ENCODE peak calls at places on chromosomes 3 and 15, in ten cellular contexts. One of them, this sample, is unnamed.

GRCh38 chr15:87860743-87861142 is 395.8 kb downstream of the NTRK3 start:
- DNase-seq in activated CD4-positive, alpha-beta T cell treated with anti-CD3 and anti-CD28 coated beads for 24 hours: no peak
- DNase-seq in activated CD8-positive, alpha-beta T cell treated with anti-CD3 and anti-CD28 coated beads for 36 hours: no peak
- DNase-seq in amniotic stem cell: no peak
- DNase-seq in CD8-positive, alpha-beta T cell: no peak
- DNase-seq in ovary: no peak
- DNase-seq in dorsolateral prefrontal cortex: no peak
- DNase-seq in AG20443: no peak
- DNase-seq in fibroblast of the aortic adventitia: no peak
- DNase-seq in activated T-helper 1 cell treated with anti-CD3 and anti-CD28 coated beads, Interleukin-12 subunit alpha, Interleukin-12 subunit beta, Interleukin-2, Interleukin-4 antibody, amounts not matched to agents 30 ng/mL and 10 ng/mL and 1 ng/mL, durations not matched to agents 14 hours and 24 hours and 36 hours: no peak
- DNase-seq in this sample: no peak

GRCh38 chr3:195925746-195926145 is 17.4 kb upstream of the TNK2 start:
- DNase-seq in activated CD4-positive, alpha-beta T cell treated with anti-CD3 and anti-CD28 coated beads for 24 hours: no peak
- DNase-seq in activated CD8-positive, alpha-beta T cell treated with anti-CD3 and anti-CD28 coated beads for 36 hours: no peak
- DNase-seq in amniotic stem cell: no peak
- DNase-seq in CD8-positive, alpha-beta T cell: no peak
- DNase-seq in ovary: no peak
- DNase-seq in dorsolateral prefrontal cortex: no peak
- DNase-seq in AG20443: no peak
- DNase-seq in fibroblast of the aortic adventitia: no peak
- DNase-seq in activated T-helper 1 cell treated with anti-CD3 and anti-CD28 coated beads, Interleukin-12 subunit alpha, Interleukin-12 subunit beta, Interleukin-2, Interleukin-4 antibody, amounts not matched to agents 30 ng/mL and 10 ng/mL and 1 ng/mL, durations not matched to agents 14 hours and 24 hours and 36 hours: no peak
- DNase-seq in this sample: no peak

GRCh38 chr3:122743581-122744120 is 50.0 kb downstream of the HSPBAP1 start:
- DNase-seq in activated CD4-positive, alpha-beta T cell treated with anti-CD3 and anti-CD28 coated beads for 24 hours: no peak
- DNase-seq in activated CD8-positive, alpha-beta T cell treated with anti-CD3 and anti-CD28 coated beads for 36 hours: no peak
- DNase-seq in amniotic stem cell: no peak
- DNase-seq in CD8-positive, alpha-beta T cell: no peak
- DNase-seq in ovary: no peak
- DNase-seq in dorsolateral prefrontal cortex: no peak
- DNase-seq in AG20443: no peak
- DNase-seq in fibroblast of the aortic adventitia: no peak
- DNase-seq in activated T-helper 1 cell treated with anti-CD3 and anti-CD28 coated beads, Interleukin-12 subunit alpha, Interleukin-12 subunit beta, Interleukin-2, Interleukin-4 antibody, amounts not matched to agents 30 ng/mL and 10 ng/mL and 1 ng/mL, durations not matched to agents 14 hours and 24 hours and 36 hours: no peak
- DNase-seq in this sample: no peak

GRCh38 chr3:189664311-189664710 is 33.1 kb downstream of the TP63 start:
- DNase-seq in activated CD4-positive, alpha-beta T cell treated with anti-CD3 and anti-CD28 coated beads for 24 hours: no peak
- DNase-seq in activated CD8-positive, alpha-beta T cell treated with anti-CD3 and anti-CD28 coated beads for 36 hours: no peak
- DNase-seq in amniotic stem cell: peak; percentile 83
- DNase-seq in CD8-positive, alpha-beta T cell: no peak
- DNase-seq in ovary: no peak
- DNase-seq in dorsolateral prefrontal cortex: no peak
- DNase-seq in AG20443: peak; percentile 85
- DNase-seq in fibroblast of the aortic adventitia: peak; percentile 97
- DNase-seq in activated T-helper 1 cell treated with anti-CD3 and anti-CD28 coated beads, Interleukin-12 subunit alpha, Interleukin-12 subunit beta, Interleukin-2, Interleukin-4 antibody, amounts not matched to agents 30 ng/mL and 10 ng/mL and 1 ng/mL, durations not matched to agents 14 hours and 24 hours and 36 hours: no peak
- DNase-seq in this sample: no peak

GRCh38 chr3:187101184-187102072 is 37.9 kb downstream of the RPL39L start:
- DNase-seq in activated CD4-positive, alpha-beta T cell treated with anti-CD3 and anti-CD28 coated beads for 24 hours: peak; percentile 30
- DNase-seq in activated CD8-positive, alpha-beta T cell treated with anti-CD3 and anti-CD28 coated beads for 36 hours: peak; percentile 66
- DNase-seq in amniotic stem cell: no peak
- DNase-seq in CD8-positive, alpha-beta T cell: peak; percentile 67
- DNase-seq in ovary: peak; percentile 49
- DNase-seq in dorsolateral prefrontal cortex: no peak
- DNase-seq in AG20443: peak; percentile 59
- DNase-seq in fibroblast of the aortic adventitia: peak; percentile 91
- DNase-seq in activated T-helper 1 cell treated with anti-CD3 and anti-CD28 coated beads, Interleukin-12 subunit alpha, Interleukin-12 subunit beta, Interleukin-2, Interleukin-4 antibody, amounts not matched to agents 30 ng/mL and 10 ng/mL and 1 ng/mL, durations not matched to agents 14 hours and 24 hours and 36 hours: peak; percentile 38
- DNase-seq in this sample: no peak

GRCh38 chr3:125418306-125418705 is 43.2 kb upstream of the ZNF148 start:
- DNase-seq in activated CD4-positive, alpha-beta T cell treated with anti-CD3 and anti-CD28 coated beads for 24 hours: no peak
- DNase-seq in activated CD8-positive, alpha-beta T cell treated with anti-CD3 and anti-CD28 coated beads for 36 hours: no peak
- DNase-seq in amniotic stem cell: no peak
- DNase-seq in CD8-positive, alpha-beta T cell: no peak
- DNase-seq in ovary: no peak
- DNase-seq in dorsolateral prefrontal cortex: no peak
- DNase-seq in AG20443: no peak
- DNase-seq in fibroblast of the aortic adventitia: no peak
- DNase-seq in activated T-helper 1 cell treated with anti-CD3 and anti-CD28 coated beads, Interleukin-12 subunit alpha, Interleukin-12 subunit beta, Interleukin-2, Interleukin-4 antibody, amounts not matched to agents 30 ng/mL and 10 ng/mL and 1 ng/mL, durations not matched to agents 14 hours and 24 hours and 36 hours: no peak
- DNase-seq in this sample: no peak

GRCh38 chr15:49604625-49605409 is 15.8 kb downstream of the FAM227B start:
- DNase-seq in activated CD4-positive, alpha-beta T cell treated with anti-CD3 and anti-CD28 coated beads for 24 hours: no peak
- DNase-seq in activated CD8-positive, alpha-beta T cell treated with anti-CD3 and anti-CD28 coated beads for 36 hours: no peak
- DNase-seq in amniotic stem cell: no peak
- DNase-seq in CD8-positive, alpha-beta T cell: no peak
- DNase-seq in ovary: no peak
- DNase-seq in dorsolateral prefrontal cortex: no peak
- DNase-seq in AG20443: no peak
- DNase-seq in fibroblast of the aortic adventitia: no peak
- DNase-seq in activated T-helper 1 cell treated with anti-CD3 and anti-CD28 coated beads, Interleukin-12 subunit alpha, Interleukin-12 subunit beta, Interleukin-2, Interleukin-4 antibody, amounts not matched to agents 30 ng/mL and 10 ng/mL and 1 ng/mL, durations not matched to agents 14 hours and 24 hours and 36 hours: no peak
- DNase-seq in this sample: no peak

GRCh38 chr15:76162050-76162425 is 102.3 kb downstream of the TMEM266 start:
- DNase-seq in activated CD4-positive, alpha-beta T cell treated with anti-CD3 and anti-CD28 coated beads for 24 hours: no peak
- DNase-seq in activated CD8-positive, alpha-beta T cell treated with anti-CD3 and anti-CD28 coated beads for 36 hours: no peak
- DNase-seq in amniotic stem cell: no peak
- DNase-seq in CD8-positive, alpha-beta T cell: no peak
- DNase-seq in ovary: peak; percentile 20
- DNase-seq in dorsolateral prefrontal cortex: no peak
- DNase-seq in AG20443: no peak
- DNase-seq in fibroblast of the aortic adventitia: no peak
- DNase-seq in activated T-helper 1 cell treated with anti-CD3 and anti-CD28 coated beads, Interleukin-12 subunit alpha, Interleukin-12 subunit beta, Interleukin-2, Interleukin-4 antibody, amounts not matched to agents 30 ng/mL and 10 ng/mL and 1 ng/mL, durations not matched to agents 14 hours and 24 hours and 36 hours: no peak
- DNase-seq in this sample: no peak

GRCh38 chr3:78277793-78278192 is 1237.9 kb downstream of the ROBO2 start:
- DNase-seq in activated CD4-positive, alpha-beta T cell treated with anti-CD3 and anti-CD28 coated beads for 24 hours: no peak
- DNase-seq in activated CD8-positive, alpha-beta T cell treated with anti-CD3 and anti-CD28 coated beads for 36 hours: no peak
- DNase-seq in amniotic stem cell: no peak
- DNase-seq in CD8-positive, alpha-beta T cell: no peak
- DNase-seq in ovary: no peak
- DNase-seq in dorsolateral prefrontal cortex: no peak
- DNase-seq in AG20443: no peak
- DNase-seq in fibroblast of the aortic adventitia: no peak
- DNase-seq in activated T-helper 1 cell treated with anti-CD3 and anti-CD28 coated beads, Interleukin-12 subunit alpha, Interleukin-12 subunit beta, Interleukin-2, Interleukin-4 antibody, amounts not matched to agents 30 ng/mL and 10 ng/mL and 1 ng/mL, durations not matched to agents 14 hours and 24 hours and 36 hours: no peak
- DNase-seq in this sample: no peak

GRCh38 chr3:161295325-161295724 is 74.2 kb downstream of the NMD3 start:
- DNase-seq in activated CD4-positive, alpha-beta T cell treated with anti-CD3 and anti-CD28 coated beads for 24 hours: no peak
- DNase-seq in activated CD8-positive, alpha-beta T cell treated with anti-CD3 and anti-CD28 coated beads for 36 hours: no peak
- DNase-seq in amniotic stem cell: no peak
- DNase-seq in CD8-positive, alpha-beta T cell: no peak
- DNase-seq in ovary: no peak
- DNase-seq in dorsolateral prefrontal cortex: no peak
- DNase-seq in AG20443: no peak
- DNase-seq in fibroblast of the aortic adventitia: no peak
- DNase-seq in activated T-helper 1 cell treated with anti-CD3 and anti-CD28 coated beads, Interleukin-12 subunit alpha, Interleukin-12 subunit beta, Interleukin-2, Interleukin-4 antibody, amounts not matched to agents 30 ng/mL and 10 ng/mL and 1 ng/mL, durations not matched to agents 14 hours and 24 hours and 36 hours: no peak
- DNase-seq in this sample: no peak

GRCh38 chr3:197002701-197003454 is 26.7 kb downstream of the MELTF start:
- DNase-seq in activated CD4-positive, alpha-beta T cell treated with anti-CD3 and anti-CD28 coated beads for 24 hours: peak; percentile 83
- DNase-seq in activated CD8-positive, alpha-beta T cell treated with anti-CD3 and anti-CD28 coated beads for 36 hours: peak; percentile 82
- DNase-seq in amniotic stem cell: peak; percentile 53
- DNase-seq in CD8-positive, alpha-beta T cell: peak; percentile 72
- DNase-seq in ovary: peak; percentile 76
- DNase-seq in dorsolateral prefrontal cortex: peak; percentile 83
- DNase-seq in AG20443: peak; percentile 96
- DNase-seq in fibroblast of the aortic adventitia: peak; percentile 43
- DNase-seq in activated T-helper 1 cell treated with anti-CD3 and anti-CD28 coated beads, Interleukin-12 subunit alpha, Interleukin-12 subunit beta, Interleukin-2, Interleukin-4 antibody, amounts not matched to agents 30 ng/mL and 10 ng/mL and 1 ng/mL, durations not matched to agents 14 hours and 24 hours and 36 hours: peak; percentile 77
- DNase-seq in this sample: no peak

GRCh38 chr15:52136471-52136993 is 24.0 kb upstream of the BCL2L10 start:
- DNase-seq in activated CD4-positive, alpha-beta T cell treated with anti-CD3 and anti-CD28 coated beads for 24 hours: no peak
- DNase-seq in activated CD8-positive, alpha-beta T cell treated with anti-CD3 and anti-CD28 coated beads for 36 hours: no peak
- DNase-seq in amniotic stem cell: no peak
- DNase-seq in CD8-positive, alpha-beta T cell: no peak
- DNase-seq in ovary: no peak
- DNase-seq in dorsolateral prefrontal cortex: no peak
- DNase-seq in AG20443: no peak
- DNase-seq in fibroblast of the aortic adventitia: peak; percentile 72
- DNase-seq in activated T-helper 1 cell treated with anti-CD3 and anti-CD28 coated beads, Interleukin-12 subunit alpha, Interleukin-12 subunit beta, Interleukin-2, Interleukin-4 antibody, amounts not matched to agents 30 ng/mL and 10 ng/mL and 1 ng/mL, durations not matched to agents 14 hours and 24 hours and 36 hours: no peak
- DNase-seq in this sample: no peak

GRCh38 chr15:60184579-60184978 is 180.5 kb downstream of the FOXB1 start:
- DNase-seq in activated CD4-positive, alpha-beta T cell treated with anti-CD3 and anti-CD28 coated beads for 24 hours: no peak
- DNase-seq in activated CD8-positive, alpha-beta T cell treated with anti-CD3 and anti-CD28 coated beads for 36 hours: no peak
- DNase-seq in amniotic stem cell: no peak
- DNase-seq in CD8-positive, alpha-beta T cell: no peak
- DNase-seq in ovary: no peak
- DNase-seq in dorsolateral prefrontal cortex: no peak
- DNase-seq in AG20443: no peak
- DNase-seq in fibroblast of the aortic adventitia: no peak
- DNase-seq in activated T-helper 1 cell treated with anti-CD3 and anti-CD28 coated beads, Interleukin-12 subunit alpha, Interleukin-12 subunit beta, Interleukin-2, Interleukin-4 antibody, amounts not matched to agents 30 ng/mL and 10 ng/mL and 1 ng/mL, durations not matched to agents 14 hours and 24 hours and 36 hours: no peak
- DNase-seq in this sample: no peak

GRCh38 chr3:43043071-43043766 is 62.7 kb downstream of the POMGNT2 start:
- DNase-seq in activated CD4-positive, alpha-beta T cell treated with anti-CD3 and anti-CD28 coated beads for 24 hours: no peak
- DNase-seq in activated CD8-positive, alpha-beta T cell treated with anti-CD3 and anti-CD28 coated beads for 36 hours: no peak
- DNase-seq in amniotic stem cell: no peak
- DNase-seq in CD8-positive, alpha-beta T cell: no peak
- DNase-seq in ovary: no peak
- DNase-seq in dorsolateral prefrontal cortex: no peak
- DNase-seq in AG20443: no peak
- DNase-seq in fibroblast of the aortic adventitia: peak; percentile 70
- DNase-seq in activated T-helper 1 cell treated with anti-CD3 and anti-CD28 coated beads, Interleukin-12 subunit alpha, Interleukin-12 subunit beta, Interleukin-2, Interleukin-4 antibody, amounts not matched to agents 30 ng/mL and 10 ng/mL and 1 ng/mL, durations not matched to agents 14 hours and 24 hours and 36 hours: no peak
- DNase-seq in this sample: no peak

GRCh38 chr3:58603606-58604005 is 26.4 kb upstream of the FAM107A start:
- DNase-seq in activated CD4-positive, alpha-beta T cell treated with anti-CD3 and anti-CD28 coated beads for 24 hours: no peak
- DNase-seq in activated CD8-positive, alpha-beta T cell treated with anti-CD3 and anti-CD28 coated beads for 36 hours: no peak
- DNase-seq in amniotic stem cell: no peak
- DNase-seq in CD8-positive, alpha-beta T cell: no peak
- DNase-seq in ovary: no peak
- DNase-seq in dorsolateral prefrontal cortex: no peak
- DNase-seq in AG20443: no peak
- DNase-seq in fibroblast of the aortic adventitia: no peak
- DNase-seq in activated T-helper 1 cell treated with anti-CD3 and anti-CD28 coated beads, Interleukin-12 subunit alpha, Interleukin-12 subunit beta, Interleukin-2, Interleukin-4 antibody, amounts not matched to agents 30 ng/mL and 10 ng/mL and 1 ng/mL, durations not matched to agents 14 hours and 24 hours and 36 hours: no peak
- DNase-seq in this sample: no peak

GRCh38 chr3:4826237-4827100 is 152.8 kb upstream of the BHLHE40 start:
- DNase-seq in activated CD4-positive, alpha-beta T cell treated with anti-CD3 and anti-CD28 coated beads for 24 hours: no peak
- DNase-seq in activated CD8-positive, alpha-beta T cell treated with anti-CD3 and anti-CD28 coated beads for 36 hours: no peak
- DNase-seq in amniotic stem cell: no peak
- DNase-seq in CD8-positive, alpha-beta T cell: no peak
- DNase-seq in ovary: no peak
- DNase-seq in dorsolateral prefrontal cortex: peak; percentile 73
- DNase-seq in AG20443: peak; percentile 78
- DNase-seq in fibroblast of the aortic adventitia: peak; percentile 77
- DNase-seq in activated T-helper 1 cell treated with anti-CD3 and anti-CD28 coated beads, Interleukin-12 subunit alpha, Interleukin-12 subunit beta, Interleukin-2, Interleukin-4 antibody, amounts not matched to agents 30 ng/mL and 10 ng/mL and 1 ng/mL, durations not matched to agents 14 hours and 24 hours and 36 hours: no peak
- DNase-seq in this sample: no peak

GRCh38 chr15:63458794-63459395 is 45.5 kb upstream of the USP3 start:
- DNase-seq in activated CD4-positive, alpha-beta T cell treated with anti-CD3 and anti-CD28 coated beads for 24 hours: no peak
- DNase-seq in activated CD8-positive, alpha-beta T cell treated with anti-CD3 and anti-CD28 coated beads for 36 hours: no peak
- DNase-seq in amniotic stem cell: no peak
- DNase-seq in CD8-positive, alpha-beta T cell: no peak
- DNase-seq in ovary: no peak
- DNase-seq in dorsolateral prefrontal cortex: no peak
- DNase-seq in AG20443: no peak
- DNase-seq in fibroblast of the aortic adventitia: no peak
- DNase-seq in activated T-helper 1 cell treated with anti-CD3 and anti-CD28 coated beads, Interleukin-12 subunit alpha, Interleukin-12 subunit beta, Interleukin-2, Interleukin-4 antibody, amounts not matched to agents 30 ng/mL and 10 ng/mL and 1 ng/mL, durations not matched to agents 14 hours and 24 hours and 36 hours: no peak
- DNase-seq in this sample: no peak

GRCh38 chr3:197908957-197909701 is 40.9 kb upstream of the RPL35A start:
- DNase-seq in activated CD4-positive, alpha-beta T cell treated with anti-CD3 and anti-CD28 coated beads for 24 hours: no peak
- DNase-seq in activated CD8-positive, alpha-beta T cell treated with anti-CD3 and anti-CD28 coated beads for 36 hours: no peak
- DNase-seq in amniotic stem cell: no peak
- DNase-seq in CD8-positive, alpha-beta T cell: no peak
- DNase-seq in ovary: no peak
- DNase-seq in dorsolateral prefrontal cortex: no peak
- DNase-seq in AG20443: no peak
- DNase-seq in fibroblast of the aortic adventitia: peak; percentile 26
- DNase-seq in activated T-helper 1 cell treated with anti-CD3 and anti-CD28 coated beads, Interleukin-12 subunit alpha, Interleukin-12 subunit beta, Interleukin-2, Interleukin-4 antibody, amounts not matched to agents 30 ng/mL and 10 ng/mL and 1 ng/mL, durations not matched to agents 14 hours and 24 hours and 36 hours: no peak
- DNase-seq in this sample: no peak

GRCh38 chr3:184718431-184718830 is 6.6 kb upstream of the MAGEF1 start:
- DNase-seq in activated CD4-positive, alpha-beta T cell treated with anti-CD3 and anti-CD28 coated beads for 24 hours: no peak
- DNase-seq in activated CD8-positive, alpha-beta T cell treated with anti-CD3 and anti-CD28 coated beads for 36 hours: no peak
- DNase-seq in amniotic stem cell: no peak
- DNase-seq in CD8-positive, alpha-beta T cell: no peak
- DNase-seq in ovary: no peak
- DNase-seq in dorsolateral prefrontal cortex: no peak
- DNase-seq in AG20443: no peak
- DNase-seq in fibroblast of the aortic adventitia: no peak
- DNase-seq in activated T-helper 1 cell treated with anti-CD3 and anti-CD28 coated beads, Interleukin-12 subunit alpha, Interleukin-12 subunit beta, Interleukin-2, Interleukin-4 antibody, amounts not matched to agents 30 ng/mL and 10 ng/mL and 1 ng/mL, durations not matched to agents 14 hours and 24 hours and 36 hours: no peak
- DNase-seq in this sample: no peak

GRCh38 chr15:47903369-47903768 is 186.1 kb downstream of the SEMA6D start:
- DNase-seq in activated CD4-positive, alpha-beta T cell treated with anti-CD3 and anti-CD28 coated beads for 24 hours: no peak
- DNase-seq in activated CD8-positive, alpha-beta T cell treated with anti-CD3 and anti-CD28 coated beads for 36 hours: no peak
- DNase-seq in amniotic stem cell: no peak
- DNase-seq in CD8-positive, alpha-beta T cell: no peak
- DNase-seq in ovary: no peak
- DNase-seq in dorsolateral prefrontal cortex: no peak
- DNase-seq in AG20443: no peak
- DNase-seq in fibroblast of the aortic adventitia: no peak
- DNase-seq in activated T-helper 1 cell treated with anti-CD3 and anti-CD28 coated beads, Interleukin-12 subunit alpha, Interleukin-12 subunit beta, Interleukin-2, Interleukin-4 antibody, amounts not matched to agents 30 ng/mL and 10 ng/mL and 1 ng/mL, durations not matched to agents 14 hours and 24 hours and 36 hours: no peak
- DNase-seq in this sample: no peak

GRCh38 chr15:101101676-101102075 is 150.2 kb downstream of the CHSY1 start:
- DNase-seq in activated CD4-positive, alpha-beta T cell treated with anti-CD3 and anti-CD28 coated beads for 24 hours: no peak
- DNase-seq in activated CD8-positive, alpha-beta T cell treated with anti-CD3 and anti-CD28 coated beads for 36 hours: no peak
- DNase-seq in amniotic stem cell: no peak
- DNase-seq in CD8-positive, alpha-beta T cell: no peak
- DNase-seq in ovary: no peak
- DNase-seq in dorsolateral prefrontal cortex: no peak
- DNase-seq in AG20443: no peak
- DNase-seq in fibroblast of the aortic adventitia: no peak
- DNase-seq in activated T-helper 1 cell treated with anti-CD3 and anti-CD28 coated beads, Interleukin-12 subunit alpha, Interleukin-12 subunit beta, Interleukin-2, Interleukin-4 antibody, amounts not matched to agents 30 ng/mL and 10 ng/mL and 1 ng/mL, durations not matched to agents 14 hours and 24 hours and 36 hours: no peak
- DNase-seq in this sample: no peak

This sample was measured in iPS DF 6.9.